ENCODE peak calls at places on chromosomes 13 and 19, in ten cellular contexts. V, O, U, J, Q, Z, N, M, T and P are unnamed samples.

GRCh38 chr13:106205871-106206270 is 329.6 kb downstream of the EFNB2 start:
- DNase-seq in O (no peak), V (no peak), Q (no peak), M (no peak), U (no peak), T (no peak), J (no peak), Z (no peak), N (no peak), P (no peak)

GRCh38 chr13:19665427-19665859 is 32.0 kb downstream of the MPHOSPH8 start:
- DNase-seq in U (no peak), M (no peak), V (no peak), Q (no peak), Z (peak; percentile 18), J (no peak), O (no peak), T (no peak), N (no peak), P (no peak)

GRCh38 chr13:112960671-112961070 is 8.3 kb upstream of the MCF2L start:
- DNase-seq in Q (no peak), J (no peak), Z (no peak), U (no peak), O (no peak), N (no peak), M (no peak), T (peak; percentile 7), V (no peak), P (peak; percentile 2)

GRCh38 chr19:29503785-29504184 is 22.0 kb upstream of the VSTM2B start:
- DNase-seq in Z (no peak), M (no peak), T (no peak), O (peak; percentile 36), U (no peak), V (no peak), Q (no peak), N (no peak), J (no peak), P (no peak)

GRCh38 chr13:44331912-44332840 is 41.4 kb upstream of the SERP2 start:
- DNase-seq in U (no peak), O (peak; percentile 95), N (peak; percentile 51), J (no peak), M (peak; percentile 59), V (peak; percentile 88), T (peak; percentile 17), Q (no peak), Z (peak; percentile 17), P (peak; percentile 72)

GRCh38 chr13:50912851-50913250 is 3.3 kb downstream of the RNASEH2B start:
- DNase-seq in T (no peak), U (no peak), O (no peak), V (no peak), J (no peak), Z (no peak), Q (no peak), M (no peak), N (no peak), P (no peak)

GRCh38 chr19:48844472-48844871 is 8.2 kb upstream of the HSD17B14 start:
- DNase-seq in J (peak; percentile 92), V (no peak), Z (no peak), M (peak; percentile 35), O (no peak), U (no peak), N (no peak), Q (no peak), T (no peak), P (no peak)

GRCh38 chr13:44210525-44210924 is 163.1 kb upstream of the SERP2 start:
- DNase-seq in J (no peak), T (no peak), Z (no peak), O (no peak), M (no peak), Q (no peak), N (no peak), V (no peak), U (no peak), P (no peak)

GRCh38 chr19:30546332-30546731 is 174.1 kb downstream of the ZNF536 start:
- DNase-seq in U (no peak), T (no peak), J (no peak), V (no peak), Q (no peak), N (no peak), M (no peak), Z (no peak), O (no peak), P (no peak)

GRCh38 chr19:10353793-10354391 is 14.5 kb upstream of the ICAM3 start:
- DNase-seq in V (peak; percentile 49), M (peak; percentile 33), Z (peak; percentile 46), T (peak; percentile 52), J (peak; percentile 56), Q (no peak), O (no peak), U (peak; percentile 86), N (peak; percentile 28), P (peak; percentile 95)

GRCh38 chr19:27843861-27844260 is 1369.1 kb downstream of the UQCRFS1 start:
- DNase-seq in O (no peak), Q (no peak), J (no peak), U (no peak), V (no peak), M (no peak), T (no peak), N (no peak), Z (no peak), P (no peak)

GRCh38 chr13:112674412-112675383 is 15.1 kb upstream of the ATP11A start:
- DNase-seq in O (no peak), Z (no peak), N (no peak), J (no peak), V (no peak), Q (no peak), U (peak; percentile 64), M (no peak), T (no peak), P (no peak)

GRCh38 chr19:52601025-52601973 is 31.2 kb downstream of the ZNF701 start:
- DNase-seq in T (peak; percentile 95), N (peak; percentile 94), V (peak; percentile 96), O (peak; percentile 97), U (peak; percentile 98), Z (peak; percentile 95), M (peak; percentile 84), Q (peak; percentile 76), J (no peak), P (peak; percentile 94)
- TF ChIP-seq POLR2A in T (peak; percentile 31), N (no peak), V (no peak), O (peak; percentile 28), U (no peak), Z (peak; percentile 73), M (peak; percentile 66), Q (peak; percentile 67), J (no peak), P (no peak)

GRCh38 chr19:50723735-50724521 is 764 bp downstream of the CLEC11A start:
- DNase-seq in M (no peak), J (no peak), Z (no peak), O (no peak), V (no peak), N (no peak), U (no peak), T (no peak), Q (no peak), P (no peak)

GRCh38 chr19:50723069-50723468 is at the start of gene CLEC11A:
- DNase-seq in Z (peak; percentile 8), U (peak; percentile 30), J (no peak), N (peak; percentile 53), O (peak; percentile 90), V (peak; percentile 78), T (no peak), M (no peak), Q (no peak), P (no peak)

GRCh38 chr19:50724522-50725217 is 1.5 kb downstream of the CLEC11A start:
- DNase-seq in N (peak; percentile 99), V (peak; percentile 100), T (peak; percentile 98), Q (peak; percentile 100), U (peak; percentile 98), J (peak; percentile 100), Z (peak; percentile 99), M (peak; percentile 100), O (peak; percentile 100), P (peak; percentile 100)

GRCh38 chr19:50725932-50726230 is 2.7 kb downstream of the CLEC11A start:
- DNase-seq in T (no peak), U (no peak), Q (no peak), V (no peak), O (no peak), M (no peak), Z (no peak), N (no peak), J (no peak), P (no peak)

GRCh38 chr19:50725218-50725931 is 2.2 kb downstream of the CLEC11A start:
- DNase-seq in N (no peak), T (no peak), O (no peak), Q (peak; percentile 87), U (no peak), M (no peak), V (no peak), Z (no peak), J (no peak), P (no peak)
- TF ChIP-seq POLR2A in N (peak; percentile 52), T (no peak), O (no peak), Q (no peak), U (no peak), M (no peak), V (no peak), Z (no peak), J (no peak), P (no peak)

GRCh38 chr19:6803036-6803404 is 30.5 kb downstream of the VAV1 start:
- DNase-seq in Q (no peak), N (peak; percentile 13), V (no peak), U (no peak), Z (no peak), J (no peak), O (no peak), M (no peak), T (no peak), P (no peak)
- TF ChIP-seq POLR2A in Q (no peak), N (no peak), V (no peak), U (no peak), Z (no peak), J (no peak), O (no peak), M (no peak), T (no peak), P (no peak)

DNA sequence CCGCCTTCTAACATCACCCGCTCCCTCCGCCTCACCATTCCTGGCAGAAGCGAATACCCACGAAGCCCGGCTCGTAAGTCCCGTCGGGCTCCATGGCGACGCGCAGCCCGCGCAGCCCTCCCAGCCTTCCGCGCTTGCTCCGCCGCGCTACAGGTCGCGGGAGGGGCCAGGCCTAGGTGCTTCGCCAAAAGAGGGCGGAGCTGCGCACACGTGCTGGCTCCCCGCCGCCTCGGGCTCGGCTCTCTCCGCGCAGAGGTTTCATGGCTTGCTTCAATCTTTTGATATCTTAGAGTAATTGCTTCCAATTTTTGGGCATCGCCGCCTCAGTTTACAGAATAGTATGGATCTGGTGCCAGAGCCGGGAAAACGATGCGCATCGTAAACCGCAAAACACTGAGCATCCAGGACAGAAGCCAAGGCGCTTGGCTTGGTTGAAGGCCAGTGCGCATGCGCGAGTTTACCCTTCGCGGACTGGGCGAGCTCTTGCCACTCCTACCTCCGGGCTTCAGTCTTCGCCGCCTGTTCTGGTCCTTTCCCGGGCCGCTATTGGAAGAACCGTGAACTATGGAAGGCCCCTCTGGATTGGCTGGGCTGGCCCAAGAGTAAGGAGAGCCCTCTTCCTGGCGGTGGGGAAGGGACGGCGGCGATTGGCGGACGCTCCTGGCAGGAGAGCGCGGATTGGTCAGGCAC is at the start of gene POLR2I:
- DNase-seq in T (peak; percentile 99), Q (peak; percentile 99), O (peak; percentile 100), M (peak; percentile 100), U (peak; percentile 97), N (peak; percentile 100), J (peak; percentile 100), V (peak; percentile 99), Z (peak; percentile 99), P (peak; percentile 100)
- TF ChIP-seq POLR2A in T (peak; percentile 53), Q (peak; percentile 72), O (peak; percentile 69), M (peak; percentile 59), U (no peak), N (no peak), J (peak; percentile 89), V (no peak), Z (peak; percentile 71), P (no peak)

GRCh38 chr13:60857698-60858097 is 460.7 kb downstream of the TDRD3 start:
- DNase-seq in Z (no peak), Q (no peak), J (no peak), N (no peak), M (no peak), T (no peak), O (no peak), V (no peak), U (no peak), P (no peak)
- TF ChIP-seq POLR2A in Z (no peak), Q (no peak), J (no peak), N (no peak), M (no peak), T (no peak), O (no peak), V (no peak), U (no peak), P (no peak)